ENCODE peak calls at places on chromosomes 2 and 18, in five cellular contexts. G is psoas muscle, Y is aorta, N is thoracic aorta, X is transverse colon. A is an unnamed sample. For H3K36me3, the result is how much of the 10 kb centered on the place peaks cover.

GRCh38 chr2:50401772-50402653 is 629.9 kb downstream of the NRXN1 start:
- DNase-seq in G (no peak), Y (no peak), N (no peak), X (peak), A (no peak)

GRCh38 chr2:100396483-100396882 is 21.0 kb downstream of the CHST10 start:
- DNase-seq in G (no peak), Y (no peak), N (no peak), X (no peak), A (no peak)

GRCh38 chr18:49022311-49023280 is 71.8 kb upstream of the SMAD7 start:
- DNase-seq in G (no peak), Y (no peak), N (no peak), X (peak), A (no peak)

GRCh38 chr2:17051558-17051957 is 385.9 kb upstream of the CYRIA start:
- DNase-seq in G (no peak), Y (no peak), N (no peak), X (no peak), A (no peak)

GRCh38 chr18:43886341-43886740 is 609.1 kb upstream of the SYT4 start:
- DNase-seq in G (no peak), Y (no peak), N (no peak), X (no peak), A (no peak)

GRCh38 chr2:150127995-150128394 is 359.5 kb downstream of the RND3 start:
- DNase-seq in G (no peak), Y (no peak), N (no peak), X (no peak), A (no peak)

GRCh38 chr2:46042207-46042637 is 255.0 kb upstream of the EPAS1 start:
- DNase-seq in G (no peak), Y (no peak), N (no peak), X (no peak), A (no peak)

GRCh38 chr2:212066546-212066945 is 472.1 kb downstream of the ERBB4 start:
- DNase-seq in G (no peak), Y (no peak), N (no peak), X (no peak), A (no peak)

GRCh38 chr2:72914226-72915075 is 2.9 kb upstream of the EMX1 start:
- DNase-seq in G (no peak), Y (peak), N (no peak), X (no peak), A (no peak)

GRCh38 chr2:119449526-119449925 is 17.9 kb downstream of the TMEM37 start:
- DNase-seq in G (no peak), Y (no peak), N (no peak), X (no peak), A (no peak)

GRCh38 chr2:11899264-11899818 is 152.9 kb downstream of the LPIN1 start:
- DNase-seq in G (no peak), Y (no peak), N (no peak), X (no peak), A (no peak)

GRCh38 chr2:101159526-101159925 is 8.3 kb upstream of the TBC1D8 start:
- DNase-seq in G (no peak), Y (no peak), N (no peak), X (no peak), A (no peak)

GRCh38 chr2:120385355-120386127 is 39.6 kb downstream of the INHBB start:
- DNase-seq in G (no peak), Y (peak), N (no peak), X (no peak), A (no peak)

GRCh38 chr2:210961249-210961648 is 404.9 kb downstream of the CPS1 start:
- DNase-seq in G (no peak), Y (no peak), N (no peak), X (no peak), A (no peak)

GRCh38 chr2:240466579-240467148 is 31.2 kb downstream of the GPC1 start:
- DNase-seq in G (no peak), Y (no peak), N (peak), X (peak), A (no peak)

GRCh38 chr18:51137051-51137729 is 60.3 kb downstream of the MEX3C start:
- DNase-seq in G (no peak), Y (no peak), N (no peak), X (no peak), A (no peak)

GRCh38 chr18:24075731-24076130 is 61.2 kb downstream of the TTC39C start:
- DNase-seq in G (no peak), Y (no peak), N (no peak), X (no peak), A (no peak)

GRCh38 chr2:66463206-66463605 is 28.3 kb downstream of the MEIS1 start:
- DNase-seq in G (no peak), Y (no peak), N (no peak), X (no peak), A (no peak)

GRCh38 chr2:168160897-168161296 is 86.5 kb downstream of the STK39 start:
- DNase-seq in G (no peak), Y (no peak), N (no peak), X (no peak), A (no peak)

GRCh38 chr2:33411765-33412164 is 64.7 kb upstream of the RASGRP3 start:
- DNase-seq in G (no peak), Y (no peak), N (no peak), X (no peak), A (no peak)

GRCh38 chr2:168643979-168644378 is 158.5 kb upstream of the NOSTRIN start:
- DNase-seq in G (no peak), Y (no peak), N (no peak), X (no peak), A (no peak)

GRCh38 chr2:120983344-120983743 is 247.7 kb downstream of the GLI2 start:
- DNase-seq in G (no peak), Y (no peak), N (no peak), X (no peak), A (no peak)

GRCh38 chr2:99663641-99664040 is 173.8 kb upstream of the REV1 start:
- DNase-seq in G (no peak), Y (no peak), N (no peak), X (no peak), A (no peak)

GRCh38 chr18:65659912-65660311 is 90.9 kb upstream of the CDH7 start:
- DNase-seq in G (no peak), Y (no peak), N (no peak), X (no peak), A (no peak)

GRCh38 chr2:168494190-168494711 is 38.2 kb downstream of the CERS6 start:
- DNase-seq in G (no peak), Y (no peak), N (no peak), X (peak), A (no peak)

GRCh38 chr18:79333046-79333445 is 62.7 kb upstream of the NFATC1 start:
- DNase-seq in G (no peak), Y (no peak), N (no peak), X (no peak), A (no peak)
- H3K36me3 ChIP-seq in G (under half), Y (under half), N (under half), X (under half), A (half or more)

GRCh38 chr2:27381577-27382181 is 1.1 kb upstream of the ZNF513 start:
- DNase-seq in G (no peak), Y (no peak), N (no peak), X (no peak), A (no peak)

GRCh38 chr2:27379383-27379839 is 1.1 kb downstream of the ZNF513 start:
- DNase-seq in G (no peak), Y (no peak), N (no peak), X (no peak), A (no peak)

GRCh38 chr2:27378809-27379290 is 1.7 kb downstream of the ZNF513 start:
- DNase-seq in G (no peak), Y (no peak), N (no peak), X (no peak), A (no peak)

GRCh38 chr2:27379840-27380625 is 501 bp downstream of the ZNF513 start:
- DNase-seq in G (peak), Y (peak), N (peak), X (peak), A (peak)

DNA sequence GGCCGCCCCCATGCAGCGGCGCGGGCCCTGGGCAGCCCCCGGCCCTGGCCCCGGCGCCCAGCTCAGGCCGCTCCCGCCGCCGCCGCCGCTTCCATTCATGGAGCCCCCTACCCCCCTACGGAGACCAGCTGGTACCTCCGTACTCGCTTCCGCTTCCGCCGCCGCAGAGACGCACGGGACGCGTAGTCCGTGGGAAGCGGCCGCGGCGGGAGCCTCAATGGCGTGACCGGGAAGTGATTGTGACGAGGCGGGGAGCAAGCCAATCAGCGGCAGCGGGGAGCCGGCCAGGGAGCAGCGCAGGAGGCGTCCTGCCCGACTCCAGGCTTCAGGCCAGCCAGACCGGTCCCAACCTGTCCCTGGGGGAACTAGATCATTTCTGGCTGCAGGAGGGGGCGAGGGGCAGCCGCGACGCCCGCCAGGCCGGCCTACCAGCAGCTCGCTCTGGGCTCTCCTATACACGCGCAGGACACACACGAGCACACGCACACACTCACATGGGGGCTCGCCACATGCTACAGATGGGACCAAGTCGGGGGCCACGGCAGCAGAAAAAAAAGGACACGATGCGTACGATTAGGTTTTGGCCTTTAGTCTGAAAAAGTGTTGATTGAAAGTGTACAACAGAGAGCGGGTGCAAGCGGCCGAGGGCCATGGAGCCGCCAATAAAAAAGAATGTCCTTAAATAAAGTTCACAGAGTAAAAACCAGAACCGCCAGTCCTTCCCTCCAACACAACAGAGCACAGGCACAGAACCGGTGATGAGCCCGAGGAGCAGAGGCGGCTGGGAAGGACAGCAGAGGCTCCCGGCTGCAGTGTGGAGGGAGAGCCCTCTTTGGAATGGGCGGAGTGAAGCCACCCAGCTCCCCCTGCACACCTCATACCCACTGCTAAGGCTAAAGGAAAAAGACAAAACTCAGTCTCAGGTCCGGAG is at the start of gene ZNF513:
- DNase-seq in G (peak), Y (peak), N (peak), X (peak), A (peak)
- H3K36me3 ChIP-seq in G (under half), Y (under half), N (under half), X (under half), A (half or more)

DNA sequence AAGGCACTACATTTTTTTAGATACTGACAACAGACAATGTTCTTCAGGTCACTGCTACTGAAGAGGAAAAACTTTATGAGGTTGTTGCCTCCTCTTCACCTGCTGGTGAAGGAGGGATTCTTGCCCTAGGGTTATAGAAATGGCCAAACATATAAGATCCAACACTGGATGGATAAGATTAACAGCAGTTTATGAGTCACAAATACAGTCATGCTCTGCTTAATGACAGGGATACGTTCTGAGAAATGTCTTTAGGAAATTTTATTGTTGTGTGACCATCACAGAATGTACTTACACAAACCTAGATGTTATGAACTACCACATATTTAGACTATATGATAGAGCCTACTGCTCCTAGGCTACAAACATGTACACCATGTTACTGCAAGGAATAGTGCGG is 57.4 kb upstream of the AMMECR1L start:
- DNase-seq in G (no peak), Y (no peak), N (no peak), X (no peak), A (no peak)
- H3K36me3 ChIP-seq in G (under half), Y (under half), N (under half), X (half or more), A (half or more)

DNA sequence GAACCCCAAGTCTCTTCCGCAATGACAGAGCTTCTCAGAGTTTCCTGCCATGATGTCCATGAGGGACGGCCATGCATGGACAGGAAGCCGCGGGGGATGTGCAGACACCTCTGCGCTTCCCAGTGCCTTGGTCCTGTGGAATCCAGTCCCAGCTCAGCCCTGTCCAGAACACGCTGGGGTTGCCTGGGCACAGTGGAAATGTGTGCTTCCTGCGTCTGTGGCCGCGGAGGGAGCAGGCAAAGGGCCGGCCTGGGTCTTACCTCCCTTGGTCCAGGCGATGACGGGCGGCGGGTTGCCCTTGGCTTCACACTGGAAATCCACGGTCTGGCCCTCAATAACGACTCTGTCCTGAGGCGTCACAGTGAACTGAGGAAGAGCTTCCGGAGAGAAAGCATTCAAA is 79.6 kb downstream of the PXDN start:
- DNase-seq in G (no peak), Y (peak), N (no peak), X (no peak), A (peak)
- H3K36me3 ChIP-seq in G (under half), Y (under half), N (half or more), X (under half), A (half or more)

DNA sequence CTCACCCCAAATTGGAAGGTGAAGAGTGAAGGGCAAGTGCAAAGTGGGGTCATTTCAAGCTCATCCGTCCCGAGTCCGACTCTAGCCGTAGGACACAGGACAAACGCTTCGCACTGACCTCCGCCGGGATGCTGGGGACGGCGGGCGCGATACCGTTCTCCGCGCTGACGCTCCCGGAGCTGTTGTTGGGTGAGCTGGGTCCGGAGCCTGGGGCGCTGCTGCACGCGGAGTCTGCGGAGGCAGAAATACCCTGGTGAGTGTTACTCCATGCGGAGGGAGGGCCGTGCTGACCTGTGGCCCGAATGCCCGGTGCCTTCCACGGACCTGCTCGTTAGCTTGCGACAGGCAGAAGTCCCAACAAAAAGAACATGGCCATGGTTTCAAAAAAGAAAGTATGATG is 261.3 kb downstream of the HDAC4 start:
- DNase-seq in G (peak), Y (no peak), N (no peak), X (no peak), A (no peak)
- H3K36me3 ChIP-seq in G (under half), Y (under half), N (under half), X (under half), A (half or more)

DNA sequence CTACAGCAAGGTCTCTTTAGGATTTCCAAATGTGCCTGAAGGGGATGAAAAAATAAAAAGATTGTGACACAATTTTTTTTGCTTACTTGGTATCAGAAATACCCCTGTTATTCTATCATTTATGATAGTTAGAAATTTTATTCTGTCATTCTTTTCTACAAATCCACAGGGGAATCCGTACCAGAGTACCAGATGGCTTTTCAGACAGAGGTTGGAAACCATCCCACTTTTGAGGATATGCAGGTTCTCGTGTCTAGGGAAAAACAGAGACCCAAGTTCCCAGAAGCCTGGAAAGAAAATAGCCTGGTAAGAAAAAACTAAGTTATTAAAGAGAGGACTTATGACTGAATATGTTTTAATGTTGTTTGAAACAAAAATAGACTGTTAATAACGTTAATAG is 92.6 kb upstream of the FAM117B start:
- DNase-seq in G (no peak), Y (no peak), N (no peak), X (no peak), A (no peak)
- H3K36me3 ChIP-seq in G (under half), Y (under half), N (under half), X (under half), A (under half)

GRCh38 chr2:53690876-53691275 is 76.7 kb upstream of the CHAC2 start:
- DNase-seq in G (no peak), Y (no peak), N (no peak), X (no peak), A (no peak)

GRCh38 chr2:53697686-53698085 is 69.9 kb upstream of the CHAC2 start:
- DNase-seq in G (no peak), Y (no peak), N (no peak), X (no peak), A (no peak)

GRCh38 chr2:53695586-53695985 is 72.0 kb upstream of the CHAC2 start:
- DNase-seq in G (no peak), Y (no peak), N (no peak), X (no peak), A (no peak)
- H3K36me3 ChIP-seq in G (under half), Y (under half), N (under half), X (under half), A (under half)